ENCODE peak calls at places on chromosomes 16 and 17, in six cellular contexts. P, K, V, M, T and B are unnamed samples.

GRCh38 chr16:8569650-8570338 is 20.5 kb downstream of the TMEM114 start:
- DNase-seq in M (no peak), T (no peak), V (no peak), K (peak; percentile 75), P (no peak), B (no peak)

GRCh38 chr16:88050952-88051660 is 99.9 kb downstream of the BANP start:
- DNase-seq in P (no peak), V (no peak), T (no peak), K (no peak), M (no peak), B (peak; percentile 31)

GRCh38 chr16:56382901-56383355 is 42.4 kb downstream of the AMFR start:
- DNase-seq in T (no peak), P (no peak), K (no peak), M (no peak), V (no peak), B (no peak)

GRCh38 chr17:75758131-75758905 is 6.7 kb downstream of the GALK1 start:
- DNase-seq in P (no peak), T (no peak), M (no peak), V (no peak), K (peak; percentile 83), B (no peak)

GRCh38 chr17:71741836-71742235 is 379.0 kb upstream of the SOX9 start:
- DNase-seq in P (no peak), T (no peak), M (no peak), K (no peak), V (no peak), B (no peak)

GRCh38 chr17:58334661-58335060 is 6.1 kb upstream of the TSPOAP1 start:
- DNase-seq in T (no peak), K (no peak), M (no peak), V (no peak), P (no peak), B (no peak)

GRCh38 chr17:47604268-47604927 is 45.3 kb upstream of the KPNB1 start:
- DNase-seq in V (no peak), T (peak; percentile 30), M (no peak), P (peak; percentile 54), K (no peak), B (no peak)

GRCh38 chr17:49180998-49181635 is 29.3 kb downstream of the GNGT2 start:
- DNase-seq in K (no peak), M (no peak), P (no peak), V (no peak), T (no peak), B (no peak)

GRCh38 chr16:62190426-62190825 is 154.2 kb upstream of the CDH8 start:
- DNase-seq in V (no peak), P (no peak), K (no peak), M (no peak), T (no peak), B (no peak)

GRCh38 chr16:3591991-3592390 is 14.8 kb upstream of the NLRC3 start:
- DNase-seq in M (no peak), T (no peak), P (no peak), V (no peak), K (no peak), B (no peak)

GRCh38 chr16:768428-768827 is 7.9 kb downstream of the MSLN start:
- DNase-seq in K (peak; percentile 79), V (no peak), P (no peak), T (no peak), M (no peak), B (no peak)

GRCh38 chr17:80376531-80376930 is 38.4 kb upstream of the ENDOV start:
- DNase-seq in V (no peak), P (no peak), T (no peak), K (no peak), M (no peak), B (no peak)

GRCh38 chr17:79524201-79524882 is 86.5 kb downstream of the RBFOX3 start:
- DNase-seq in V (no peak), M (no peak), T (no peak), K (no peak), P (no peak), B (no peak)

GRCh38 chr16:4787068-4787467 is 1.1 kb downstream of the SEPTIN12 start:
- DNase-seq in V (no peak), T (no peak), K (no peak), P (no peak), M (no peak), B (no peak)

GRCh38 chr17:17929655-17930380 is 42.4 kb downstream of the TOM1L2 start:
- DNase-seq in T (no peak), M (no peak), K (no peak), V (no peak), P (no peak), B (no peak)
- H3K27ac ChIP-seq in T (peak overlapping the region; percentile 54), M (no peak overlapping the region), K (peak overlapping the region; percentile 56), V (no peak overlapping the region), P (peak overlapping the region; percentile 82), B (no peak overlapping the region)

GRCh38 chr17:2962729-2963128 is 100.7 kb downstream of the OR1D5 start:
- DNase-seq in T (no peak), V (no peak), M (no peak), P (no peak), K (no peak), B (no peak)
- H3K4me1 ChIP-seq in T (peaks cover 4% of the 10 kb centered on the region), V (no peaks in the 10 kb centered on the region), M (no peaks in the 10 kb centered on the region), P (no peaks in the 10 kb centered on the region), K (no peaks in the 10 kb centered on the region), B (no peaks in the 10 kb centered on the region)

DNA sequence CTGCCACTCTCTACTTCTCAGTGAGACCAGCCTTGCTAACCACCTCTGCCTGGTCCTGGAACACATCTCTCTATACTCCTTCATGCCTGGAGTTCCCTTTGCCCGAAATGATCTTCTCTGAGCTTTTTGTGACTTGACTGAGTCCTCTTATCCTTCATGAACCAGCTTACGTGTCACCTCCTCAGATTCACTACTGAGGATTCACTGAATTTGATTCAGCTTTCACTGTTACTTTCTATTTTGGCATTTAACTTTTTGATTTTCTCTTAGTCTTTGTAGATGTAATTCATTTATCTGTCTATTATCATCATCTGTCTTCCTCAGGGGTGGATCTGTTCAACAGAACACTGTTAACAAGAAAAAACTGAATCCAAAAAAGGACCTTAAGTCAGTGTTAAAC is 95.6 kb downstream of the RPGRIP1L start:
- DNase-seq in P (no peak), M (no peak), V (no peak), T (no peak), K (no peak), B (no peak)
- H3K36me3 ChIP-seq in P (no peaks in the 10 kb centered on the region), M (no peaks in the 10 kb centered on the region), V (no peaks in the 10 kb centered on the region), T (no peaks in the 10 kb centered on the region), K (no peaks in the 10 kb centered on the region), B (no peaks in the 10 kb centered on the region)

GRCh38 chr16:51402239-51402638 is 251.2 kb upstream of the SALL1 start:
- DNase-seq in K (no peak), P (no peak), M (no peak), T (no peak), V (no peak), B (no peak)

GRCh38 chr16:51404386-51404785 is 253.3 kb upstream of the SALL1 start:
- DNase-seq in V (no peak), M (no peak), K (no peak), T (no peak), P (no peak), B (no peak)

GRCh38 chr16:51399908-51400670 is 249.0 kb upstream of the SALL1 start:
- DNase-seq in V (no peak), T (no peak), K (no peak), M (no peak), P (no peak), B (no peak)

GRCh38 chr16:51402785-51403184 is 251.7 kb upstream of the SALL1 start:
- DNase-seq in V (no peak), K (no peak), M (no peak), P (no peak), T (no peak), B (no peak)

DNA sequence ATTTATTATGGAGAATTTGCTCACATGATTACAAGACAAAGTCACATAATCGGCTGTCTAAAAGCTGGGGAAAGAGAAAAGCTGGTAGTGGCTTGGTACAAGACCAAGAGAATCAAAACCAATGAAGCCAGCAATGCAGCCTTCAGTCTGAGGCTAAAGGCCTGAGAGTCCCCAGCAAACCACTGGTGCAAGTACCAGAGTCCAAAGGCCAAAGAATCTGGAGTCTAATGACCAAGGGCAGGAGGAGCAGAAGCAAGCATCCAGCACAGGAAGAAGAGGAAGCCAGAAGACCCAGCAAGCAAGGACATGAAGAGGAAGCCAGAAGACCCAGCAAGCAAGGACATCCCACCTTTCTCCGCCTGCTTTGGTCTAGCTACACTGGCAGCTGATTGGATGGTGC is 250.6 kb upstream of the SALL1 start:
- DNase-seq in V (no peak), M (no peak), P (no peak), T (no peak), K (no peak), B (no peak)
- H3K27ac ChIP-seq in V (no peak overlapping the region), M (no peak overlapping the region), P (no peak overlapping the region), T (no peak overlapping the region), K (no peak overlapping the region), B (no peak overlapping the region)

GRCh38 chr16:17467923-17468540 is 2.7 kb downstream of the XYLT1 start:
- DNase-seq in V (peak; percentile 29), K (no peak), T (peak; percentile 79), P (peak; percentile 51), M (peak; percentile 69), B (peak; percentile 84)
- H3K4me1 ChIP-seq in V (peaks cover 39% of the 10 kb centered on the region), K (peaks cover 40% of the 10 kb centered on the region), T (peaks cover 40% of the 10 kb centered on the region), P (peaks cover 33% of the 10 kb centered on the region), M (peaks cover 32% of the 10 kb centered on the region), B (no peaks in the 10 kb centered on the region)